ENCODE peak calls at places on chromosome X, in ten cellular contexts. R is PC-3, U is left ventricle myocardium inferior, K is stomach, Z is suprapubic skin, T is Panc1, E is OCI-LY7, S is colonic mucosa, C is upper lobe of right lung, Y is spleen. F is an unnamed sample. For H3K9me3, the result is how much of the 10 kb centered on the place peaks cover.

GRCh38 chrX:42869011-42869410 is 91.0 kb upstream of the PPP1R2C start:
- DNase-seq in R (no peak), U (no peak), K (no peak), Z (no peak), T (no peak), E (no peak), S (no peak), C (no peak), Y (no peak), F (no peak)

GRCh38 chrX:145524931-145525330 is 277.6 kb downstream of the SPANXN1 start:
- DNase-seq in R (no peak), U (no peak), K (no peak), Z (no peak), T (no peak), E (no peak), S (no peak), C (no peak), Y (no peak), F (no peak)

GRCh38 chrX:111254896-111255693 is 15.2 kb downstream of the CAPN6 start:
- DNase-seq in R (peak), U (no peak), K (no peak), Z (no peak), T (no peak), E (no peak), S (no peak), C (no peak), Y (no peak), F (no peak)

GRCh38 chrX:105282077-105282476 is 61.6 kb upstream of the TEX13A start:
- DNase-seq in R (peak), U (no peak), K (no peak), Z (no peak), T (no peak), E (no peak), S (no peak), C (no peak), Y (no peak), F (no peak)

GRCh38 chrX:30992381-30992904 is 79.4 kb downstream of the FTHL17 start:
- DNase-seq in R (no peak), U (no peak), K (peak), Z (no peak), T (no peak), E (no peak), S (no peak), C (no peak), Y (no peak), F (no peak)

GRCh38 chrX:146055733-146056132 is 238.1 kb downstream of the SLITRK2 start:
- DNase-seq in R (no peak), U (no peak), K (no peak), Z (no peak), T (no peak), E (no peak), S (no peak), C (no peak), Y (no peak), F (no peak)

GRCh38 chrX:24294619-24295018 is 19.2 kb downstream of the SUPT20HL2 start:
- DNase-seq in R (peak), U (no peak), K (no peak), Z (no peak), T (no peak), E (peak), S (no peak), C (no peak), Y (no peak), F (no peak)

GRCh38 chrX:118727686-118728339 is 407 bp downstream of the IL13RA1 start:
- DNase-seq in R (peak), U (peak), K (peak), Z (no peak), T (no peak), E (no peak), S (peak), C (peak), Y (peak), F (peak)

GRCh38 chrX:20442597-20442996 is 175.9 kb upstream of the RPS6KA3 start:
- DNase-seq in R (peak), U (peak), K (peak), Z (peak), T (peak), E (peak), S (peak), C (peak), Y (peak), F (peak)

GRCh38 chrX:69218407-69218806 is 53.2 kb upstream of the PJA1 start:
- DNase-seq in R (no peak), U (no peak), K (no peak), Z (peak), T (no peak), E (no peak), S (no peak), C (no peak), Y (no peak), F (no peak)

GRCh38 chrX:37958493-37959211 is 47.7 kb upstream of the SYTL5 start:
- DNase-seq in R (no peak), U (no peak), K (no peak), Z (no peak), T (no peak), E (no peak), S (no peak), C (no peak), Y (no peak), F (no peak)

GRCh38 chrX:78199851-78200250 is 60.4 kb upstream of the TAF9B start:
- DNase-seq in R (peak), U (no peak), K (no peak), Z (no peak), T (no peak), E (peak), S (no peak), C (no peak), Y (no peak), F (no peak)

GRCh38 chrX:114976321-114976720 is 41.1 kb downstream of the IL13RA2 start:
- DNase-seq in R (peak), U (no peak), K (no peak), Z (no peak), T (no peak), E (no peak), S (no peak), C (no peak), Y (no peak), F (no peak)

GRCh38 chrX:8138252-8138651 is 32.8 kb downstream of the VCX2 start:
- DNase-seq in R (no peak), U (no peak), K (no peak), Z (no peak), T (no peak), E (no peak), S (no peak), C (no peak), Y (no peak), F (no peak)

GRCh38 chrX:1534321-1535168 is 2.4 kb downstream of the P2RY8 start:
- DNase-seq in R (no peak), U (no peak), K (no peak), Z (peak), T (no peak), E (peak), S (no peak), C (peak), Y (peak), F (no peak)

GRCh38 chrX:109656774-109657173 is 31.8 kb upstream of the KCNE5 start:
- DNase-seq in R (no peak), U (no peak), K (no peak), Z (no peak), T (no peak), E (no peak), S (no peak), C (no peak), Y (no peak), F (no peak)

GRCh38 chrX:100895365-100896075 is 21.4 kb upstream of the NOX1 start:
- DNase-seq in R (peak), U (no peak), K (peak), Z (no peak), T (no peak), E (peak), S (no peak), C (no peak), Y (no peak), F (no peak)

GRCh38 chrX:101219116-101219839 is at the start of gene DRP2:
- DNase-seq in R (peak), U (no peak), K (no peak), Z (no peak), T (no peak), E (no peak), S (no peak), C (no peak), Y (no peak), F (no peak)

GRCh38 chrX:108516184-108516583 is 76.5 kb downstream of the COL4A5 start:
- DNase-seq in R (no peak), U (no peak), K (no peak), Z (no peak), T (no peak), E (no peak), S (no peak), C (no peak), Y (no peak), F (no peak)

GRCh38 chrX:140040397-140040796 is 75.1 kb upstream of the CXorf66 start:
- DNase-seq in R (peak), U (no peak), K (no peak), Z (no peak), T (no peak), E (no peak), S (no peak), C (no peak), Y (no peak), F (no peak)

GRCh38 chrX:43809463-43809862 is 72.8 kb downstream of the MAOB start:
- DNase-seq in R (peak), U (no peak), K (no peak), Z (no peak), T (no peak), E (no peak), S (no peak), C (no peak), Y (no peak), F (no peak)

GRCh38 chrX:15686818-15687685 is 22.4 kb upstream of the CLTRN start:
- DNase-seq in R (peak), U (no peak), K (peak), Z (peak), T (no peak), E (peak), S (peak), C (no peak), Y (no peak), F (peak)

GRCh38 chrX:23134171-23134570 is 134.4 kb downstream of the DDX53 start:
- DNase-seq in R (no peak), U (no peak), K (no peak), Z (no peak), T (no peak), E (no peak), S (no peak), C (no peak), Y (no peak), F (no peak)

GRCh38 chrX:1391707-1392375 is at the start of gene SLC25A6:
- DNase-seq in R (peak), U (peak), K (peak), Z (peak), T (peak), E (peak), S (peak), C (peak), Y (peak), F (peak)

GRCh38 chrX:53356186-53356585 is 66.3 kb downstream of the SMC1A start:
- DNase-seq in R (peak), U (no peak), K (no peak), Z (no peak), T (no peak), E (peak), S (no peak), C (no peak), Y (no peak), F (no peak)

GRCh38 chrX:26581086-26581485 is 365.1 kb downstream of the MAGEB5 start:
- DNase-seq in R (no peak), U (no peak), K (no peak), Z (no peak), T (no peak), E (no peak), S (no peak), C (no peak), Y (no peak), F (no peak)

GRCh38 chrX:155612312-155613224 is at the start of gene TMLHE:
- DNase-seq in R (no peak), U (peak), K (peak), Z (peak), T (no peak), E (peak), S (peak), C (peak), Y (peak), F (peak)

GRCh38 chrX:27548624-27549023 is 41.5 kb upstream of the DCAF8L2 start:
- DNase-seq in R (no peak), U (no peak), K (no peak), Z (no peak), T (no peak), E (no peak), S (no peak), C (no peak), Y (no peak), F (no peak)

GRCh38 chrX:115690554-115691216 is 129.7 kb downstream of the PLS3 start:
- DNase-seq in R (peak), U (no peak), K (peak), Z (no peak), T (peak), E (peak), S (peak), C (no peak), Y (no peak), F (peak)

GRCh38 chrX:154546354-154547244 is at the start of gene G6PD:
- DNase-seq in R (peak), U (peak), K (peak), Z (peak), T (no peak), E (peak), S (peak), C (no peak), Y (peak), F (no peak)

GRCh38 chrX:14922437-14922836 is 49.2 kb downstream of the MOSPD2 start:
- DNase-seq in R (peak), U (no peak), K (no peak), Z (no peak), T (no peak), E (no peak), S (no peak), C (no peak), Y (no peak), F (no peak)

GRCh38 chrX:97529801-97530200 is 646.1 kb downstream of the RPA4 start:
- DNase-seq in R (no peak), U (no peak), K (no peak), Z (no peak), T (no peak), E (no peak), S (no peak), C (no peak), Y (no peak), F (no peak)

GRCh38 chrX:49878128-49878833 is 1.0 kb upstream of the USP27X start:
- DNase-seq in R (no peak), U (peak), K (no peak), Z (no peak), T (no peak), E (no peak), S (no peak), C (no peak), Y (peak), F (no peak)

GRCh38 chrX:65406532-65406931 is 128.1 kb downstream of the LAS1L start:
- DNase-seq in R (no peak), U (no peak), K (no peak), Z (no peak), T (no peak), E (no peak), S (no peak), C (no peak), Y (peak), F (no peak)

GRCh38 chrX:56281789-56282188 is 49.6 kb downstream of the KLF8 start:
- DNase-seq in R (peak), U (no peak), K (no peak), Z (no peak), T (peak), E (peak), S (no peak), C (no peak), Y (no peak), F (no peak)

GRCh38 chrX:9899640-9900075 is 67.5 kb upstream of the CLDN34 start:
- DNase-seq in R (no peak), U (no peak), K (no peak), Z (no peak), T (no peak), E (no peak), S (no peak), C (no peak), Y (no peak), F (no peak)

GRCh38 chrX:2627272-2627867 is 63.7 kb upstream of the CD99 start:
- DNase-seq in R (peak), U (no peak), K (peak), Z (no peak), T (no peak), E (peak), S (peak), C (no peak), Y (no peak), F (no peak)
- H3K27ac ChIP-seq in R (no peak), U (no peak), K (no peak), Z (no peak), T (no peak), E (peak), S (no peak), C (no peak), Y (no peak), F (no peak)

DNA sequence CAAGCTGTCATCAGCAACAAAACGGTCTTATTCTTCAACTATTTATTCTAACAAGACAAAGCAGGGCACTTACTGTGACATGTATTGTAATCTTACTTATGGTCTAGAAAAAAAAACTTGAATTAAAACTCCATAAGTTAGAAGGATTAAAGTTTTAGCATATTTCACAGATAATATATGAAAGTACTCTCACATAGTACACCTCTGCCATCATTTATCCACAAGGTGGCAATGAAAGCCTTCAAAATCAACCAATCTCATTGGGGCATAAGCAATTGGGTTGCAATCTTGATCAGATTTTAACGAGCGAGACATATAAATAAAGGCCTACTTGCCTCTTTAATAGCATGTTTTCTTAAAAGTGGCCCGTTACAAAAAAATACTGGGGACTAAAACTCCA is 1382.9 kb downstream of the FAM133A start:
- DNase-seq in R (peak), U (no peak), K (no peak), Z (no peak), T (no peak), E (no peak), S (no peak), C (no peak), Y (no peak), F (no peak)
- TF ChIP-seq CTCF in R (peak), U (no peak), K (no peak), Z (no peak), T (no peak), E (peak), S (no peak), C (no peak), Y (no peak), F (no peak)

DNA sequence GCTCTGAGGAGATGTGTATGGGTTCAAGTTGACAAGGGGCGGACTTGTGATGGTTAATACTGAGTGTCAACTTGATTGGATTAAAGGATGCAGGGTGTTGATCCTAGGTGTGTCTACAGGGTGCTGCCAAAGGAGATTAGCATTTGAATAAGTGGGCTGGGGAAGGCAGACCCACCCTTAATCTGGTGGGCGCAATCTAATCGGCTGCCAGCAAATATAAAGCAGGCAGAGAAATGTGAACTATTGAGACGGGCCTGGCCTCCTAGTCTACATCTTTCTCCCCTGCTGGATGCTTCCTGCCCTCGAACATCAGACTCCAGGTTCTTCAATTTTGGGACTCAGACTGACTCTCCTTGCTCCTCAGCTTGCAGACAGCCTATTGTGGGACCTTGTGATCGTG is 26.7 kb upstream of the SMIM10L2A start:
- DNase-seq in R (no peak), U (no peak), K (no peak), Z (no peak), T (no peak), E (no peak), S (no peak), C (no peak), Y (no peak), F (no peak)
- H3K9me3 ChIP-seq in R (under half), U (under half), K (under half), Z (under half), T (under half), E (under half), S (under half), C (under half), Y (under half), F (under half)

DNA sequence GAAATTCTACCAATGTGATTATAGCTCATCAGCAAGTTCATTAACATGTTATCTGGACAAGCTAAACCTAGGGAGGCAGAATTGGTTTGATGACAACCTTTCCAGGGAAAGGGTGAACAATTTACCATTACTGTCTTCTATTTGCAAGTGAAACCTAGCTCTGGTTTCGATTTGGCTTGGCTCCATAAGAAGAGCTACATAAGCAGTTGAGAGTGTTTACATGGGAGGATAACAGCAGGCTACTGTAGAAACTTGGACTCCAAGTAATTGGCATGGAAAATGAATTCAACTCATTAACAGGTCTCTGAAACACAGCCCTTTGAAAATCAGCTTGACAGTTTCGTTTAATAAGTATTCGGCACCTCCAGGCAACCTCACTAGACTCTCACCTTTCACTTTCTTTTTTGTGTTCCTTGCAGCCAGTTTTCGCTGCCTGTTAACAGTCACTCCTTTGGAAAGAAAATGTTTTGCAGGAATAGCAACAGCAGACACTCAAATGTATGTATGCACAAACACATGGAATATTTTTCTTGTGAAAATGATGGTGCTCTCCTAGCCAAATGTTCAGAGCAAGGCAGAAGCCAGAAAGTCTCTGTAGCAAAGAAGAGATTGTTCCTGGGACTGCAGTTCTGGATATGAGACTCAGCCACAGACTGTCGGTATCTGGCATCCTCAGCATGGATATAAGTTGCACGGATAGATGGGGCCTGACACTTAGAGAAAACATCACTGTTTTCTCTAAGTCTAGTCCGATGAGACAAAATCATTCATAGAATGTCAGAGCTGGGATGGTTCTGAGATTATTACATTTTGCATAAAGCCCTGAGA is 27.5 kb downstream of the POU3F4 start:
- DNase-seq in R (no peak), U (no peak), K (no peak), Z (no peak), T (no peak), E (no peak), S (no peak), C (no peak), Y (no peak), F (no peak)
- H3K27ac ChIP-seq in R (no peak), U (no peak), K (no peak), Z (no peak), T (no peak), E (no peak), S (no peak), C (no peak), Y (no peak), F (no peak)

GRCh38 chrX:28586891-28587635 is at the start of gene IL1RAPL1:
- DNase-seq in R (peak), U (no peak), K (no peak), Z (no peak), T (no peak), E (no peak), S (no peak), C (no peak), Y (no peak), F (no peak)
- TF ChIP-seq CTCF in R (peak), U (peak), K (no peak), Z (no peak), T (peak), E (no peak), S (no peak), C (peak), Y (no peak), F (no peak)

GRCh38 chrX:124151195-124151594 is 181.3 kb upstream of the TEX13D start:
- DNase-seq in R (no peak), U (no peak), K (no peak), Z (no peak), T (no peak), E (no peak), S (no peak), C (no peak), Y (no peak), F (no peak)
- H3K9me3 ChIP-seq in R (under half), U (under half), K (under half), Z (under half), T (under half), E (under half), S (under half), C (under half), Y (under half), F (under half)

DNA sequence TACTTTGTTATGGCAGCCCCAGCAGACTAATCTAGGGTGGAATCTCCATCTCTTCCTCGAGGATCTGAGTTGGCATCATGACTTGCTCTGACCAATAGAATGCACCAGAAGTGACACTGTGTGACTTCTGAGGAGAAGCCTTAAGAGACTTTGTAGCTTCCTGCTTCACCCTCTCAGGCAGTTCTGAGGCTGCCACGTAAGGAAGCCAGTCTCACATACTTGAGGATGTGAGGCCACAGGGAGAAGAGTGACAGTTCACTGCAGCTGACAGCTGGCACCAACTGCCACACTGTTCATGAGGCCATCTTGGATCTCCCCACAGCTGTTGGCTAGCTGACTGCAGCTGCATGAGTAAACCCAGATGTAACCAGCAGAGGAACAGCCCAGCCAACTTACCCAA is 29.3 kb upstream of the BCOR start:
- DNase-seq in R (no peak), U (no peak), K (no peak), Z (no peak), T (no peak), E (peak), S (no peak), C (no peak), Y (no peak), F (no peak)
- H3K27ac ChIP-seq in R (no peak), U (no peak), K (no peak), Z (no peak), T (no peak), E (peak), S (no peak), C (no peak), Y (no peak), F (no peak)

GRCh38 chrX:47644557-47645091 is 5.7 kb downstream of the ELK1 start:
- DNase-seq in R (peak), U (no peak), K (no peak), Z (no peak), T (no peak), E (no peak), S (no peak), C (no peak), Y (no peak), F (no peak)
- TF ChIP-seq CTCF in R (peak), U (peak), K (peak), Z (no peak), T (peak), E (no peak), S (peak), C (peak), Y (peak), F (peak)

F was measured in thoracic aorta.